ENCODE peak calls at places on chromosomes 6 and 20, in seven cellular contexts. One of them, this sample, is unnamed.

GRCh38 chr6:42960243-42961019 is at the start of gene GNMT:
- DNase-seq in dorsolateral prefrontal cortex: no peak
- DNase-seq in right atrium auricular region: peak; percentile 60
- DNase-seq in Panc1: no peak
- DNase-seq in heart left ventricle: peak; percentile 79
- DNase-seq in BJ: no peak
- DNase-seq in stomach: peak; percentile 91
- DNase-seq in this sample: peak; percentile 91

GRCh38 chr6:35485402-35485877 is 11.4 kb downstream of the TEAD3 start:
- DNase-seq in dorsolateral prefrontal cortex: no peak
- DNase-seq in right atrium auricular region: no peak
- DNase-seq in Panc1: no peak
- DNase-seq in heart left ventricle: no peak
- DNase-seq in BJ: no peak
- DNase-seq in stomach: peak; percentile 52
- DNase-seq in this sample: no peak

GRCh38 chr6:34057790-34058189 is 88.1 kb downstream of the GRM4 start:
- DNase-seq in dorsolateral prefrontal cortex: no peak
- DNase-seq in right atrium auricular region: no peak
- DNase-seq in Panc1: no peak
- DNase-seq in heart left ventricle: no peak
- DNase-seq in BJ: no peak
- DNase-seq in stomach: no peak
- DNase-seq in this sample: peak; percentile 30

GRCh38 chr6:72832271-72832670 is 210.4 kb downstream of the KCNQ5 start:
- DNase-seq in dorsolateral prefrontal cortex: no peak
- DNase-seq in right atrium auricular region: no peak
- DNase-seq in Panc1: no peak
- DNase-seq in heart left ventricle: no peak
- DNase-seq in BJ: no peak
- DNase-seq in stomach: no peak
- DNase-seq in this sample: no peak

GRCh38 chr20:31476648-31477220 is 1.6 kb downstream of the REM1 start:
- DNase-seq in dorsolateral prefrontal cortex: no peak
- DNase-seq in right atrium auricular region: no peak
- DNase-seq in Panc1: no peak
- DNase-seq in heart left ventricle: no peak
- DNase-seq in BJ: no peak
- DNase-seq in stomach: no peak
- DNase-seq in this sample: no peak

GRCh38 chr20:11979306-11980128 is 61.8 kb downstream of the BTBD3 start:
- DNase-seq in dorsolateral prefrontal cortex: no peak
- DNase-seq in right atrium auricular region: no peak
- DNase-seq in Panc1: no peak
- DNase-seq in heart left ventricle: no peak
- DNase-seq in BJ: no peak
- DNase-seq in stomach: no peak
- DNase-seq in this sample: no peak

GRCh38 chr6:10487668-10488327 is 33.4 kb upstream of the GCNT2 start:
- DNase-seq in dorsolateral prefrontal cortex: no peak
- DNase-seq in right atrium auricular region: no peak
- DNase-seq in Panc1: no peak
- DNase-seq in heart left ventricle: no peak
- DNase-seq in BJ: no peak
- DNase-seq in stomach: no peak
- DNase-seq in this sample: no peak

GRCh38 chr6:104184036-104184435 is 675.7 kb downstream of the HACE1 start:
- DNase-seq in dorsolateral prefrontal cortex: no peak
- DNase-seq in right atrium auricular region: no peak
- DNase-seq in Panc1: no peak
- DNase-seq in heart left ventricle: no peak
- DNase-seq in BJ: no peak
- DNase-seq in stomach: no peak
- DNase-seq in this sample: no peak

GRCh38 chr6:97669191-97669651 is 386.2 kb upstream of the MMS22L start:
- DNase-seq in dorsolateral prefrontal cortex: peak; percentile 62
- DNase-seq in right atrium auricular region: no peak
- DNase-seq in Panc1: no peak
- DNase-seq in heart left ventricle: peak; percentile 42
- DNase-seq in BJ: no peak
- DNase-seq in stomach: no peak
- DNase-seq in this sample: no peak

GRCh38 chr6:44036699-44037101 is 90.6 kb downstream of the MRPL14 start:
- DNase-seq in dorsolateral prefrontal cortex: peak; percentile 26
- DNase-seq in right atrium auricular region: no peak
- DNase-seq in Panc1: no peak
- DNase-seq in heart left ventricle: no peak
- DNase-seq in BJ: no peak
- DNase-seq in stomach: no peak
- DNase-seq in this sample: peak; percentile 30

GRCh38 chr6:31702421-31702818 is 704 bp downstream of the ABHD16A start:
- DNase-seq in dorsolateral prefrontal cortex: no peak
- DNase-seq in right atrium auricular region: no peak
- DNase-seq in Panc1: no peak
- DNase-seq in heart left ventricle: no peak
- DNase-seq in BJ: no peak
- DNase-seq in stomach: no peak
- DNase-seq in this sample: no peak

GRCh38 chr6:136437246-136437645 is 113.0 kb downstream of the MAP7 start:
- DNase-seq in dorsolateral prefrontal cortex: no peak
- DNase-seq in right atrium auricular region: no peak
- DNase-seq in Panc1: no peak
- DNase-seq in heart left ventricle: no peak
- DNase-seq in BJ: no peak
- DNase-seq in stomach: no peak
- DNase-seq in this sample: no peak

GRCh38 chr20:41734506-41734945 is 116.3 kb upstream of the CHD6 start:
- DNase-seq in dorsolateral prefrontal cortex: no peak
- DNase-seq in right atrium auricular region: peak; percentile 59
- DNase-seq in Panc1: peak; percentile 51
- DNase-seq in heart left ventricle: peak; percentile 33
- DNase-seq in BJ: no peak
- DNase-seq in stomach: peak; percentile 49
- DNase-seq in this sample: no peak

GRCh38 chr6:157941101-157941863 is 40.4 kb upstream of the SYNJ2 start:
- DNase-seq in dorsolateral prefrontal cortex: peak; percentile 88
- DNase-seq in right atrium auricular region: no peak
- DNase-seq in Panc1: no peak
- DNase-seq in heart left ventricle: no peak
- DNase-seq in BJ: no peak
- DNase-seq in stomach: no peak
- DNase-seq in this sample: no peak
- H3K4me3 ChIP-seq in dorsolateral prefrontal cortex: peak overlapping the region; percentile 2
- H3K4me3 ChIP-seq in right atrium auricular region: no peak overlapping the region
- H3K4me3 ChIP-seq in Panc1: no peak overlapping the region
- H3K4me3 ChIP-seq in heart left ventricle: no peak overlapping the region
- H3K4me3 ChIP-seq in BJ: no peak overlapping the region
- H3K4me3 ChIP-seq in stomach: no peak overlapping the region
- H3K4me3 ChIP-seq in this sample: no peak overlapping the region

GRCh38 chr6:144415835-144416237 is 130.7 kb downstream of the UTRN start:
- DNase-seq in dorsolateral prefrontal cortex: no peak
- DNase-seq in right atrium auricular region: no peak
- DNase-seq in Panc1: peak; percentile 95
- DNase-seq in heart left ventricle: no peak
- DNase-seq in BJ: peak; percentile 21
- DNase-seq in stomach: no peak
- DNase-seq in this sample: no peak

GRCh38 chr6:144416244-144416643 is 131.1 kb downstream of the UTRN start:
- DNase-seq in dorsolateral prefrontal cortex: no peak
- DNase-seq in right atrium auricular region: no peak
- DNase-seq in Panc1: no peak
- DNase-seq in heart left ventricle: no peak
- DNase-seq in BJ: no peak
- DNase-seq in stomach: no peak
- DNase-seq in this sample: no peak

GRCh38 chr6:144416773-144417172 is 131.6 kb downstream of the UTRN start:
- DNase-seq in dorsolateral prefrontal cortex: no peak
- DNase-seq in right atrium auricular region: no peak
- DNase-seq in Panc1: no peak
- DNase-seq in heart left ventricle: no peak
- DNase-seq in BJ: no peak
- DNase-seq in stomach: no peak
- DNase-seq in this sample: no peak

GRCh38 chr6:144417686-144418085 is 132.6 kb downstream of the UTRN start:
- DNase-seq in dorsolateral prefrontal cortex: no peak
- DNase-seq in right atrium auricular region: no peak
- DNase-seq in Panc1: no peak
- DNase-seq in heart left ventricle: no peak
- DNase-seq in BJ: no peak
- DNase-seq in stomach: no peak
- DNase-seq in this sample: no peak

GRCh38 chr6:144418969-144419545 is 133.9 kb downstream of the UTRN start:
- DNase-seq in dorsolateral prefrontal cortex: no peak
- DNase-seq in right atrium auricular region: no peak
- DNase-seq in Panc1: no peak
- DNase-seq in heart left ventricle: no peak
- DNase-seq in BJ: no peak
- DNase-seq in stomach: no peak
- DNase-seq in this sample: no peak
- TF ChIP-seq CTCF in dorsolateral prefrontal cortex: no peak
- TF ChIP-seq CTCF in right atrium auricular region: no peak
- TF ChIP-seq CTCF in Panc1: no peak
- TF ChIP-seq CTCF in heart left ventricle: no peak
- TF ChIP-seq CTCF in BJ: no peak
- TF ChIP-seq CTCF in stomach: no peak
- TF ChIP-seq CTCF in this sample: no peak

GRCh38 chr20:6051505-6051904 is 2.4 kb downstream of the LRRN4 start:
- DNase-seq in dorsolateral prefrontal cortex: no peak
- DNase-seq in right atrium auricular region: no peak
- DNase-seq in Panc1: no peak
- DNase-seq in heart left ventricle: no peak
- DNase-seq in BJ: peak; percentile 11
- DNase-seq in stomach: no peak
- DNase-seq in this sample: no peak

GRCh38 chr20:6055981-6056569 is 2.2 kb upstream of the LRRN4 start:
- DNase-seq in dorsolateral prefrontal cortex: no peak
- DNase-seq in right atrium auricular region: no peak
- DNase-seq in Panc1: no peak
- DNase-seq in heart left ventricle: no peak
- DNase-seq in BJ: no peak
- DNase-seq in stomach: no peak
- DNase-seq in this sample: no peak

GRCh38 chr20:6053776-6054688 is at the start of gene LRRN4:
- DNase-seq in dorsolateral prefrontal cortex: no peak
- DNase-seq in right atrium auricular region: no peak
- DNase-seq in Panc1: no peak
- DNase-seq in heart left ventricle: no peak
- DNase-seq in BJ: no peak
- DNase-seq in stomach: peak; percentile 48
- DNase-seq in this sample: no peak

GRCh38 chr20:6055161-6055783 is 1.4 kb upstream of the LRRN4 start:
- DNase-seq in dorsolateral prefrontal cortex: no peak
- DNase-seq in right atrium auricular region: no peak
- DNase-seq in Panc1: no peak
- DNase-seq in heart left ventricle: no peak
- DNase-seq in BJ: no peak
- DNase-seq in stomach: no peak
- DNase-seq in this sample: no peak

DNA sequence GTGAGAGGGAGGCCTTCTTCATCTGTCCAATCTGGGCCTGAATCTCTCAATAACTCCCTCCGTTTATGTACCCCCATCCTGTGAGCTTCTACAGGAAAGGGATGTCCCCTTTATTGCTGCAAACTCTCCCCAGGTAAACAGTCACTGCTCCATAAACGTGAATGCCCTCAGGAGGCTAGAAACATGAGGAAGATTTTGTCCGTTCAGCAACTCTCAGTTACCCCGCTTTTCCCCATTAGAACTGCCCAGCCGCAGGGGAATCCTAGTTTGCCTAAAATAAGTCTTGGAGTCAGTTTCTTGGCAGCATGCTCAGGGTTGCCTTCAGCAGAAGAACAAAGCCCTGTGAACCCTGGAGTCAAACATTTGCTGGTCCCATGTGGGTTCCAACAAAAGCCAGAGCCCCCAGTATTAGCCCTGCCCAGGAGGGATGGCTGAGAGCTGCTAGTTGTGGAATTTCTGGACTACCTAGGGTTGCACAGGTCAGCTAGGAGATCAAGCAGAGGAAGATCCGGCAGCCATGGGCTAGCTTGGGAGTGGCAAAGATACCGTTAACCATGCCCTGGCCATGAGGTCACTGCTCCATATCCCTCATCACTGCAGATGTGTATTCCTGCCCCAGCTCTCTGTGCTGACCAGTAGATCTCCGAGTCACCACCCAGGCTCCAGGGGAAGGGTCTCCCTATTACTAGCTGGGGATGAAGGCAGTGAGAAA is 640 bp downstream of the LRRN4 start:
- DNase-seq in dorsolateral prefrontal cortex: no peak
- DNase-seq in right atrium auricular region: no peak
- DNase-seq in Panc1: no peak
- DNase-seq in heart left ventricle: no peak
- DNase-seq in BJ: no peak
- DNase-seq in stomach: no peak
- DNase-seq in this sample: no peak
- H3K27me3 ChIP-seq in dorsolateral prefrontal cortex: peaks cover 6% of the 10 kb centered on the region
- H3K27me3 ChIP-seq in right atrium auricular region: no peaks in the 10 kb centered on the region
- H3K27me3 ChIP-seq in Panc1: peaks cover 7% of the 10 kb centered on the region
- H3K27me3 ChIP-seq in heart left ventricle: peaks cover 5% of the 10 kb centered on the region
- H3K27me3 ChIP-seq in BJ: peaks cover 2% of the 10 kb centered on the region
- H3K27me3 ChIP-seq in stomach: peaks cover 12% of the 10 kb centered on the region
- H3K27me3 ChIP-seq in this sample: no peaks in the 10 kb centered on the region

GRCh38 chr6:110544472-110544871 is 68.1 kb upstream of the SLC22A16 start:
- DNase-seq in dorsolateral prefrontal cortex: no peak
- DNase-seq in right atrium auricular region: no peak
- DNase-seq in Panc1: no peak
- DNase-seq in heart left ventricle: no peak
- DNase-seq in BJ: no peak
- DNase-seq in stomach: no peak
- DNase-seq in this sample: no peak

GRCh38 chr6:110541701-110542309 is 65.4 kb upstream of the SLC22A16 start:
- DNase-seq in dorsolateral prefrontal cortex: peak; percentile 79
- DNase-seq in right atrium auricular region: no peak
- DNase-seq in Panc1: no peak
- DNase-seq in heart left ventricle: peak; percentile 37
- DNase-seq in BJ: no peak
- DNase-seq in stomach: no peak
- DNase-seq in this sample: no peak

GRCh38 chr6:110545081-110545872 is 68.9 kb upstream of the SLC22A16 start:
- DNase-seq in dorsolateral prefrontal cortex: no peak
- DNase-seq in right atrium auricular region: no peak
- DNase-seq in Panc1: no peak
- DNase-seq in heart left ventricle: no peak
- DNase-seq in BJ: no peak
- DNase-seq in stomach: no peak
- DNase-seq in this sample: no peak

GRCh38 chr6:110542311-110543024 is 66.1 kb upstream of the SLC22A16 start:
- DNase-seq in dorsolateral prefrontal cortex: peak; percentile 72
- DNase-seq in right atrium auricular region: no peak
- DNase-seq in Panc1: no peak
- DNase-seq in heart left ventricle: peak; percentile 88
- DNase-seq in BJ: no peak
- DNase-seq in stomach: no peak
- DNase-seq in this sample: no peak

DNA sequence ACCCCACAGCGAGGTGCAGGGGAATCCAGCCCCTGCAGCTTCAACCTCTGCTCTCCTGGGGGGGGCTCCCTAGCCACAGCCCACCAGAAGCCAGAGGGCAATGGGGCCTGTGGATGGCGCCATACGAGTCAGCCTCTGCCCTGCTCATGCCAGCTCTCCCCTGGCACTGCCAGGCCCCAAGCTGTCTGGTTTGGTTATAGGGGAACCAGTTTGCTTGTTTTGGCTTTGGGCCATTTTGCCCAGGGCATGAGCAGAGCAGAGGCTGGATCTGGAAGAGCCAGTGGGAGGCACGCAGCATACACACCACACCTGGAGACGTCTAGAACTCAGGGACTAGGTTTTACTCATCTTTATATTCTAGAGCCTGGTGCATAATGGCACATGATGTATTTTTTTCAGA is 66.7 kb upstream of the SLC22A16 start:
- DNase-seq in dorsolateral prefrontal cortex: peak; percentile 72
- DNase-seq in right atrium auricular region: no peak
- DNase-seq in Panc1: no peak
- DNase-seq in heart left ventricle: peak; percentile 35
- DNase-seq in BJ: no peak
- DNase-seq in stomach: peak; percentile 58
- DNase-seq in this sample: no peak
- H3K4me3 ChIP-seq in dorsolateral prefrontal cortex: peak overlapping the region; percentile 54
- H3K4me3 ChIP-seq in right atrium auricular region: no peak overlapping the region
- H3K4me3 ChIP-seq in Panc1: no peak overlapping the region
- H3K4me3 ChIP-seq in heart left ventricle: no peak overlapping the region
- H3K4me3 ChIP-seq in BJ: no peak overlapping the region
- H3K4me3 ChIP-seq in stomach: no peak overlapping the region
- H3K4me3 ChIP-seq in this sample: no peak overlapping the region

This sample was measured in pancreas.